ENCODE peak calls at places on chromosome 12, in five cellular contexts. H is Calu3, Y is GM04504, C is astrocyte of the spinal cord, W is KG1. E is an unnamed sample.

GRCh38 chr12:93886533-93887511 is 209.6 kb downstream of the CRADD start:
- DNase-seq in H (no peak), Y (peak; percentile 86), C (peak; percentile 81), W (no peak), E (no peak)

GRCh38 chr12:80316141-80316700 is 127.8 kb upstream of the PTPRQ start:
- DNase-seq in H (no peak), Y (no peak), C (no peak), W (no peak), E (no peak)

GRCh38 chr12:90333939-90334338 is 621.0 kb downstream of the CCER1 start:
- DNase-seq in H (no peak), Y (no peak), C (peak; percentile 29), W (no peak), E (no peak)

GRCh38 chr12:64229240-64229639 is 7.1 kb upstream of the KICS2 start:
- DNase-seq in H (no peak), Y (no peak), C (no peak), W (no peak), E (no peak)

GRCh38 chr12:49803693-49804450 is 24.3 kb downstream of the NCKAP5L start:
- DNase-seq in H (no peak), Y (no peak), C (no peak), W (no peak), E (no peak)

GRCh38 chr12:111038941-111039340 is 118.6 kb upstream of the MYL2 start:
- DNase-seq in H (no peak), Y (no peak), C (no peak), W (no peak), E (no peak)

GRCh38 chr12:89373772-89374572 is 21.7 kb upstream of the DUSP6 start:
- DNase-seq in H (peak; percentile 53), Y (peak; percentile 51), C (peak; percentile 92), W (no peak), E (peak; percentile 21)

GRCh38 chr12:95529693-95530225 is 21.5 kb downstream of the USP44 start:
- DNase-seq in H (no peak), Y (no peak), C (no peak), W (no peak), E (no peak)

GRCh38 chr12:18340796-18341195 is 79.5 kb downstream of the PIK3C2G start:
- DNase-seq in H (no peak), Y (no peak), C (no peak), W (no peak), E (no peak)

GRCh38 chr12:4278582-4278939 is 5.0 kb downstream of the CCND2 start:
- DNase-seq in H (no peak), Y (no peak), C (no peak), W (no peak), E (no peak)

GRCh38 chr12:71426648-71427047 is 12.9 kb upstream of the LGR5 start:
- DNase-seq in H (no peak), Y (no peak), C (peak; percentile 16), W (no peak), E (no peak)